ENCODE peak calls at places on chromosome 22, in four cellular contexts. One of them, this sample, is unnamed. For H3K9me3, the result is how much of the 10 kb centered on the place peaks cover.

GRCh38 chr22:18000441-18001039 is 23.8 kb downstream of the MICAL3 start:
- DNase-seq in IMR-90: no peak
- DNase-seq in GM12878: no peak
- DNase-seq in H9: no peak
- DNase-seq in this sample: peak

GRCh38 chr22:36552300-36552699 is 23.3 kb upstream of the EIF3D start:
- DNase-seq in GM12878: peak
- DNase-seq in IMR-90: no peak
- DNase-seq in H9: no peak
- DNase-seq in this sample: no peak

GRCh38 chr22:48841881-48842582 is 985.6 kb downstream of the BRD1 start:
- DNase-seq in H9: no peak
- DNase-seq in GM12878: no peak
- DNase-seq in IMR-90: no peak
- DNase-seq in this sample: no peak

GRCh38 chr22:37133304-37134018 is 16.3 kb downstream of the IL2RB start:
- DNase-seq in GM12878: no peak
- DNase-seq in IMR-90: no peak
- DNase-seq in H9: no peak
- DNase-seq in this sample: no peak

GRCh38 chr22:32839776-32840571 is 38.5 kb downstream of the TIMP3 start:
- DNase-seq in H9: no peak
- DNase-seq in IMR-90: peak
- DNase-seq in GM12878: no peak
- DNase-seq in this sample: no peak

GRCh38 chr22:28798810-28799124 is 1.6 kb downstream of the XBP1 start:
- DNase-seq in IMR-90: no peak
- DNase-seq in GM12878: no peak
- DNase-seq in H9: no peak
- DNase-seq in this sample: no peak

GRCh38 chr22:49767355-49768062 is 60.2 kb downstream of the BRD1 start:
- DNase-seq in IMR-90: peak
- DNase-seq in GM12878: peak
- DNase-seq in H9: peak
- DNase-seq in this sample: peak

GRCh38 chr22:40410272-40410671 is 39.9 kb downstream of the SGSM3 start:
- DNase-seq in IMR-90: no peak
- DNase-seq in H9: no peak
- DNase-seq in GM12878: no peak
- DNase-seq in this sample: no peak

GRCh38 chr22:21775061-21775460 is 39.5 kb upstream of the YPEL1 start:
- DNase-seq in IMR-90: peak
- DNase-seq in GM12878: no peak
- DNase-seq in H9: no peak
- DNase-seq in this sample: no peak

GRCh38 chr22:40728731-40729189 is 49.5 kb downstream of the MCHR1 start:
- DNase-seq in IMR-90: no peak
- DNase-seq in H9: no peak
- DNase-seq in GM12878: no peak
- DNase-seq in this sample: no peak

GRCh38 chr22:17965538-17966402 is 58.6 kb downstream of the MICAL3 start:
- DNase-seq in GM12878: no peak
- DNase-seq in IMR-90: no peak
- DNase-seq in H9: no peak
- DNase-seq in this sample: no peak

GRCh38 chr22:17647996-17648395 is 9.4 kb downstream of the BCL2L13 start:
- DNase-seq in GM12878: no peak
- DNase-seq in IMR-90: no peak
- DNase-seq in H9: no peak
- DNase-seq in this sample: no peak

GRCh38 chr22:25068701-25069100 is 116.2 kb downstream of the KIAA1671 start:
- DNase-seq in H9: no peak
- DNase-seq in GM12878: no peak
- DNase-seq in IMR-90: no peak
- DNase-seq in this sample: no peak

GRCh38 chr22:21917959-21918261 is 34.7 kb downstream of the PPM1F start:
- DNase-seq in H9: no peak
- DNase-seq in GM12878: no peak
- DNase-seq in IMR-90: no peak
- DNase-seq in this sample: no peak

GRCh38 chr22:19019029-19019678 is 83.1 kb upstream of the PRODH start:
- DNase-seq in H9: peak
- DNase-seq in GM12878: no peak
- DNase-seq in IMR-90: no peak
- DNase-seq in this sample: no peak

GRCh38 chr22:30931541-30932300 is 36.9 kb downstream of the MORC2 start:
- DNase-seq in H9: no peak
- DNase-seq in GM12878: no peak
- DNase-seq in IMR-90: no peak
- DNase-seq in this sample: no peak

GRCh38 chr22:39129081-39129480 is 23.4 kb downstream of the CBX7 start:
- DNase-seq in H9: no peak
- DNase-seq in GM12878: no peak
- DNase-seq in IMR-90: no peak
- DNase-seq in this sample: no peak

GRCh38 chr22:18028817-18029527 is 4.6 kb upstream of the MICAL3 start:
- DNase-seq in IMR-90: no peak
- DNase-seq in H9: no peak
- DNase-seq in GM12878: no peak
- DNase-seq in this sample: no peak

GRCh38 chr22:49972163-49973017 is 11.8 kb downstream of the PIM3 start:
- DNase-seq in H9: peak
- DNase-seq in IMR-90: no peak
- DNase-seq in GM12878: no peak
- DNase-seq in this sample: no peak

GRCh38 chr22:37802310-37803194 is 5.2 kb upstream of the GCAT start:
- DNase-seq in H9: peak
- DNase-seq in GM12878: no peak
- DNase-seq in IMR-90: peak
- DNase-seq in this sample: peak

GRCh38 chr22:50101870-50102565 is 12.2 kb downstream of the MOV10L1 start:
- DNase-seq in IMR-90: no peak
- DNase-seq in H9: no peak
- DNase-seq in GM12878: no peak
- DNase-seq in this sample: no peak

GRCh38 chr22:37162221-37163095 is 12.7 kb upstream of the IL2RB start:
- DNase-seq in H9: no peak
- DNase-seq in IMR-90: no peak
- DNase-seq in GM12878: peak
- DNase-seq in this sample: no peak

GRCh38 chr22:47218671-47219070 is 456.2 kb downstream of the TBC1D22A start:
- DNase-seq in IMR-90: no peak
- DNase-seq in GM12878: no peak
- DNase-seq in H9: no peak
- DNase-seq in this sample: no peak
- H3K9me3 ChIP-seq in IMR-90: under half
- H3K9me3 ChIP-seq in GM12878: under half
- H3K9me3 ChIP-seq in H9: half or more
- H3K9me3 ChIP-seq in this sample: under half

GRCh38 chr22:45335854-45336492 is 26.2 kb downstream of the FAM118A start:
- DNase-seq in GM12878: no peak
- DNase-seq in H9: no peak
- DNase-seq in IMR-90: no peak
- DNase-seq in this sample: no peak
- H3K4me2 ChIP-seq in GM12878: no peak
- H3K4me2 ChIP-seq in H9: no peak
- H3K4me2 ChIP-seq in IMR-90: no peak
- H3K4me2 ChIP-seq in this sample: no peak

DNA sequence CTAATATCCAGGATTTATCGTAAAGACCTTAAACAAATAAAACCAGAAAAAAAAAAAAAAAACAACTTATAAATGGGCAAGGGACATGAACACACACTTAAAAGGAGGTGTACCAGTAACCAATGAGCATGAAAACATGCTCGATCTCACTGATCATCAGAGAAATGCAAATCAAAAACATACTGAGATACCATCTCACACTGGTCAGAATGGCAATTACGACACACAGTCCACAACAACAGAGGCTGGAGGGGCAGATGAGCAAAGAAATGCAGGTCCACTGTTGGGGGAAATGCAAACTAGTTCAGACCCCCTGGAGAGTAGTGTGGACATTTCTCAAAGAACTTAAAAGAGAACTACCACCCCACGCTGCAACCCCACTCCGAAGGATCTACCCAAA is 13.2 kb downstream of the RGL4 start:
- DNase-seq in IMR-90: no peak
- DNase-seq in GM12878: no peak
- DNase-seq in H9: no peak
- DNase-seq in this sample: no peak
- H3K9me3 ChIP-seq in IMR-90: under half
- H3K9me3 ChIP-seq in GM12878: under half
- H3K9me3 ChIP-seq in H9: under half
- H3K9me3 ChIP-seq in this sample: under half

DNA sequence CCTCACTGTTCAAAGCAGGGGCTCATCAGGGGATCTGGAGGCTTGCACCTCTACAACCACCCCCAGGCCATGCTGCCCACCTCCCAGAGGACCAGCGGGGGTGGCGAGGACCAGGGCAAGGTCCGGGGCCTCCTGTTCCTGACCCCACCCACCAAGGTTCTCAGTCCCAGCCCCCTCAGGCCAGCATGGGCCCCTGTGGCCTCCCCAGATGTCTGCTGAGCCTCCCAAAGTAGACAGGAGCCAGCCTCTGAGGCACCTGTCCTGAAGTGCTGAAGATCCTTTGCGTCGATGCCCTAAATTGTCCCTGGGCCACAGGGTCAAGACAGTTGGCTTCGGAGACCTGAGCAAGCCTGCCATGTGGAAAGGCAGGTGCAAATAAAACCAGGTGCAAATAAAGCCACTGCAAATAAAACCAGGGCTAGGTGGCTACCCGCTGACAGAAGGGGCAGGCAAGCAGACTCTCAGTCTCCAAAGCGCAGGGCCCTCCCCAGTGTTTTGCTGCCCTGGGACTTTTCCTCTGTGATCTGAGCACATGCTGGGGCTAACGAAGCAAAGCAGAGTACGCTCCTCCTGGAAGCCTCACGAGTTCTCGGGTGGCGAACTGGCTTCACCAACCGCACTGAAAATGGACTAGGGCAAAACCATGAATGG is 22.4 kb upstream of the ARFGAP3 start:
- DNase-seq in H9: no peak
- DNase-seq in GM12878: no peak
- DNase-seq in IMR-90: no peak
- DNase-seq in this sample: no peak
- H3K4me2 ChIP-seq in H9: no peak
- H3K4me2 ChIP-seq in GM12878: no peak
- H3K4me2 ChIP-seq in IMR-90: no peak
- H3K4me2 ChIP-seq in this sample: no peak

DNA sequence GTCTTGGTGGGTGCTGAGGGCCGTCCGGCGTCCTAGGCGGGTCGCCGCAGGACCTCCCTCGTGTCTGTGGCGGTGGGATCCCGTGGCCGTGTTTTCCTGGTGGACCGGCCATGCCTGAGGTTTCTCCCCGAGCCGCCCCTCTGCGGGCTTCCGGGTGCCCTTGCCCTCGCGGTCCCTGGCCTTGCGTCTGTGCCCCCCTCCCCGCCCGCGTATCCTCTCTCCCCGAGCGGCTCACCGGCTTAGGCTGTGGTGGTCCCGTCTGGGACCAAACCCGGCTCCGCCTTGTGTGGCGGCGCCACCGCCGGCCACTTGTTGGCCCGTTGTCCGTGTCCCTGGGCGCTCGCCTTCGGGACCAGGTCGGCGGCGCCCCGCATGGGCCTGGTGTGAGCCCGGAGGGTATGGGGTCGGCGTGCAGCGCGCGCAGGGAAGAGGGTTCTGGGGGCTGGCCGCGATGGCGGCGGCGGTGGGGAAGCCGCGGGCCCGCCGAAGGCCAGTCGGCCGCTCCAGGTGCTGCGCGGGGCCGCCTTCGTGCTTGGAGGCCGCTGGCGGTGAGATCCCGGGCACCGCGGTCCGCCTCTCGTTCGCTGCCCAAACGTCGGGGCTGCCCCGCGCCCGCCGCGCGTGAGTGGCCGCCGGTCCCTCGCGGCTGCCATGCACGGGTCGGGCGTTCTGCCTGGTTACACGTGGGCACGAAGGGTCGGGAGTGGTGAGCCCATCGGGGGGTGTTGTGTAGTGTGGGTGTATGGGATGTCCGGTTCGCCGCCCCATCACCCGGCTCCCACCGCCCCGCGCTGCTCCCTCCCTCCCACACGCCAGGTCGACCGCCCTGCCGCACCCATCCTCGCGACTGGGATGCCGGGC is 3899.1 kb upstream of the OR11H1 start:
- DNase-seq in IMR-90: no peak
- DNase-seq in H9: no peak
- DNase-seq in GM12878: no peak
- DNase-seq in this sample: no peak
- H3K9me3 ChIP-seq in IMR-90: under half
- H3K9me3 ChIP-seq in H9: half or more
- H3K9me3 ChIP-seq in GM12878: under half
- H3K9me3 ChIP-seq in this sample: under half

This sample was measured in neuronal stem cell.